ENCODE peak calls at places on chromosomes 11 and 22, in eight cellular contexts. B is IMR-90, G is body of pancreas, O is gastrocnemius medialis, D is HepG2, Y is heart left ventricle, Z is right lobe of liver, X is GM12878. Q is an unnamed sample.

GRCh38 chr22:30841264-30841663 is 127.3 kb downstream of the MORC2 start:
- ATAC-seq in B (no peak), G (no peak), O (no peak), D (no peak), Y (no peak), Z (no peak), X (peak), Q (no peak)

GRCh38 chr22:35306350-35306967 is 6.8 kb downstream of the TOM1 start:
- ATAC-seq in B (peak), G (no peak), O (peak), D (no peak), Y (peak), Z (no peak), X (peak), Q (no peak)

GRCh38 chr11:13343067-13343466 is 65.5 kb downstream of the BMAL1 start:
- ATAC-seq in B (no peak), G (no peak), O (no peak), D (no peak), Y (no peak), Z (no peak), X (peak), Q (no peak)

GRCh38 chr11:83791557-83791956 is 505.4 kb upstream of the CCDC90B start:
- ATAC-seq in B (no peak), G (no peak), O (no peak), D (no peak), Y (no peak), Z (no peak), X (no peak), Q (no peak)

GRCh38 chr11:3157381-3158130 is 7.6 kb downstream of the OSBPL5 start:
- ATAC-seq in B (no peak), G (no peak), O (no peak), D (no peak), Y (no peak), Z (no peak), X (peak), Q (no peak)

GRCh38 chr11:120091701-120092100 is 46.2 kb downstream of the TRIM29 start:
- ATAC-seq in B (no peak), G (no peak), O (no peak), D (no peak), Y (no peak), Z (no peak), X (no peak), Q (peak)

GRCh38 chr11:57873196-57873911 is 111.8 kb downstream of the CTNND1 start:
- ATAC-seq in B (peak), G (no peak), O (no peak), D (no peak), Y (no peak), Z (no peak), X (no peak), Q (no peak)

GRCh38 chr11:86443415-86443814 is 68.7 kb downstream of the CCDC81 start:
- ATAC-seq in B (no peak), G (no peak), O (no peak), D (no peak), Y (no peak), Z (no peak), X (peak), Q (no peak)

GRCh38 chr22:45262931-45263789 is 21.6 kb upstream of the UPK3A start:
- ATAC-seq in B (peak), G (peak), O (peak), D (peak), Y (peak), Z (no peak), X (peak), Q (peak)

GRCh38 chr11:69000391-69000790 is 12.7 kb downstream of the MRGPRF start:
- ATAC-seq in B (peak), G (no peak), O (no peak), D (no peak), Y (no peak), Z (peak), X (no peak), Q (peak)

GRCh38 chr11:5694642-5695041 is 5.1 kb downstream of the TRIM22 start:
- ATAC-seq in B (no peak), G (no peak), O (no peak), D (no peak), Y (no peak), Z (no peak), X (no peak), Q (no peak)

GRCh38 chr22:22893077-22893805 is 5.6 kb downstream of the IGLL5 start:
- ATAC-seq in B (no peak), G (no peak), O (no peak), D (no peak), Y (no peak), Z (no peak), X (no peak), Q (no peak)

GRCh38 chr11:14124345-14124744 is 161.8 kb downstream of the SPON1 start:
- ATAC-seq in B (no peak), G (no peak), O (no peak), D (no peak), Y (no peak), Z (no peak), X (no peak), Q (no peak)

GRCh38 chr11:64924910-64925284 is 408 bp downstream of the PPP2R5B start:
- ATAC-seq in B (peak), G (no peak), O (no peak), D (peak), Y (peak), Z (no peak), X (peak), Q (no peak)

GRCh38 chr11:3153291-3153861 is 11.7 kb downstream of the OSBPL5 start:
- ATAC-seq in B (peak), G (peak), O (peak), D (no peak), Y (peak), Z (peak), X (no peak), Q (peak)

GRCh38 chr11:6637871-6638270 is 17.7 kb downstream of the DCHS1 start:
- ATAC-seq in B (peak), G (peak), O (no peak), D (peak), Y (peak), Z (peak), X (no peak), Q (peak)

GRCh38 chr11:61797263-61797944 is 4.7 kb downstream of the FEN1 start:
- ATAC-seq in B (peak), G (peak), O (no peak), D (peak), Y (peak), Z (peak), X (peak), Q (peak)

GRCh38 chr11:101292661-101293240 is 163.1 kb upstream of the PGR start:
- ATAC-seq in B (no peak), G (no peak), O (no peak), D (no peak), Y (no peak), Z (no peak), X (no peak), Q (no peak)
- TF ChIP-seq POLR2A in B (no peak), G (no peak), O (no peak), D (no peak), Y (no peak), Z (no peak), X (no peak), Q (no peak)

DNA sequence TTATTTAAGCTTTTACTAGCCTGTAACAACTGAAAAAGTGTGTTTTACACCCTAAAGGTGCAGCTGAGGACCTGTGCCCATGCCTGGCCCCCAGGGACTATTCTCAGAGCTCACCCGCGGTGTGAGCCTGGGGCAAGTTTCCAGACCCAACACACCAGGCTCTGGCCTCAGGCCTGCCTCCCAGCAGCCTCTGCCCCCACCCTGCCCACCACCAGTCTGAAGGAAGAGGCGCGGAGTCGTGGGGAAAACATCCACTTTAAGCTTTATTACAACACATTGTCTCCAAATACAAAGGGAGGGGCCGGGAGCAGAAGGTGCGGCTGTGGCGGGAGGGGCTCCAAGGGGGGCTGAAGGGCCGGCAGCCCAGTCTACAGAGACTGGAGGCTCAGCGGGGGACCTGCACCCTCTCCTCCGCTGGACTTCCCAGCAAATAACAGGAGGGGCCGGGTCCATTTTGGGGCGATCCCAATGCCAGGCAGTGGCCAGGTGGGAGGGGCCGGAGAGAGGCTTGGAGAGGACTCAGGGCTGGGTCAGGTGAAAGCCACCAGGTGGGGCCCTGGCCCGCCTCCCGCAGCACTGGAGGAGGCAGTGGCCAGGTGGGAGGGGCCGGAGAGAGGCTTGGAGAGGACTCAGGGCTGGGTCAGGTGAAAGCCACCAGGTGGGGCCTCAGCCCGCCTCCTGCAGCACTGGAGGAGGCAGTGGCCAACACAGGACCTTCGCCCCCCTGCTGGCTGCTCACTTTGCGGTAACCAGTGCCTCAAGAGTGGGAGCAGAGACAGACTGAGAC is 18.1 kb downstream of the DUSP8 start:
- ATAC-seq in B (no peak), G (peak), O (no peak), D (peak), Y (no peak), Z (peak), X (no peak), Q (no peak)
- TF ChIP-seq CTCF in B (no peak), G (peak), O (no peak), D (peak), Y (no peak), Z (peak), X (no peak), Q (no peak)

DNA sequence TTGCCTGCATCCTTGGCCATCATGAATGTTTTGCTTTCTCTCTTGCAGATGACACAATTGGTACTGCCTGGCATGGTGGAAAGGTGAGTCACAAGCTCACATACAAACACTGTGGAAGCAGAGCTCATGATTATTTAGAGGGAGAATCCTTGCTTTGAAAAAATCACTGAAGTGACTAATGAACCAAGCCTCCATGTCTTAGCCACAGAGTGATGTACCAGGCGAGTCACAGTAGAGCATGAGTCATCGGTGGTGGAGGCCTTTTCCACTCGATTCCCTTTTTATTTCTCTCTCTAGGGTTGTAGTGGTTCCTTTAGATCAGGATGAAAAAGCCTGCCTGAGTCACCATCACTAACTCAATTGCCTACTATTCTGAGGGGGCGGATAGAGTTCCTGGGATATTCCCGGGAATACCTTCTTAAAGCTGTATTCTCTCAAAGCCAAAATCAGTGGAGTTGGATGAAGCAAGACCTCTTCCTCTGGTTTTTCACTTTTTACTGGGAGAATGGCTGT is 49.6 kb upstream of the ALKBH3 start:
- ATAC-seq in B (peak), G (peak), O (peak), D (peak), Y (peak), Z (no peak), X (no peak), Q (peak)
- H3K27ac ChIP-seq in B (peak), G (no peak), O (peak), D (no peak), Y (no peak), Z (no peak), X (no peak), Q (peak)

GRCh38 chr11:70567680-70568503 is 169.6 kb downstream of the CTTN start:
- ATAC-seq in B (peak), G (peak), O (peak), D (no peak), Y (peak), Z (peak), X (no peak), Q (peak)
- TF ChIP-seq POLR2A in B (no peak), G (peak), O (no peak), D (no peak), Y (no peak), Z (no peak), X (no peak), Q (no peak)

GRCh38 chr22:36977401-36977861 is 41.8 kb downstream of the TST start:
- ATAC-seq in B (peak), G (peak), O (no peak), D (peak), Y (peak), Z (peak), X (peak), Q (peak)
- TF ChIP-seq CTCF in B (peak), G (peak), O (no peak), D (peak), Y (no peak), Z (peak), X (peak), Q (no peak)

GRCh38 chr22:33895444-33895843 is 24.8 kb downstream of the LARGE1 start:
- ATAC-seq in B (no peak), G (no peak), O (no peak), D (no peak), Y (no peak), Z (no peak), X (no peak), Q (no peak)

GRCh38 chr22:33898121-33898520 is 22.2 kb downstream of the LARGE1 start:
- ATAC-seq in B (no peak), G (no peak), O (no peak), D (no peak), Y (no peak), Z (no peak), X (no peak), Q (no peak)

GRCh38 chr22:33896154-33896800 is 24.0 kb downstream of the LARGE1 start:
- ATAC-seq in B (no peak), G (no peak), O (no peak), D (no peak), Y (peak), Z (no peak), X (peak), Q (no peak)

GRCh38 chr22:33896801-33897620 is 23.3 kb downstream of the LARGE1 start:
- ATAC-seq in B (peak), G (peak), O (no peak), D (no peak), Y (peak), Z (no peak), X (peak), Q (no peak)

DNA sequence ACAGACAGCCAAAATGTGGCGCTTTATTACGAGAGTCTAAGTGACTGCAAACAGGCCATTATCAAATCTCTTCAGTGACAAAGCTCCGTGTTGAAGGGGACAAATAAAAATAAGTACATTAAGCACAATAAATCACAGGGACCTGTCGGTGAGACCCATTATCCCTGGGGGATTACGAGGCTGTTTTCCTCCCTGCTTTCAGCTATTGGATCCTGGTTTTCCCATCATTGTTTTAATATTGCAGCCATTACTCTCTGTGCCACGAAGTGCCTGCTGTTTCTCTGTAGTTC is 22.7 kb downstream of the LARGE1 start:
- ATAC-seq in B (no peak), G (peak), O (no peak), D (no peak), Y (no peak), Z (no peak), X (no peak), Q (no peak)
- H3K27ac ChIP-seq in B (no peak), G (no peak), O (no peak), D (no peak), Y (peak), Z (no peak), X (peak), Q (no peak)

GRCh38 chr11:102109896-102110760 is at the start of gene YAP1:
- ATAC-seq in B (peak), G (peak), O (peak), D (peak), Y (peak), Z (peak), X (peak), Q (peak)
- TF ChIP-seq POLR2A in B (peak), G (peak), O (peak), D (peak), Y (peak), Z (peak), X (no peak), Q (peak)

DNA sequence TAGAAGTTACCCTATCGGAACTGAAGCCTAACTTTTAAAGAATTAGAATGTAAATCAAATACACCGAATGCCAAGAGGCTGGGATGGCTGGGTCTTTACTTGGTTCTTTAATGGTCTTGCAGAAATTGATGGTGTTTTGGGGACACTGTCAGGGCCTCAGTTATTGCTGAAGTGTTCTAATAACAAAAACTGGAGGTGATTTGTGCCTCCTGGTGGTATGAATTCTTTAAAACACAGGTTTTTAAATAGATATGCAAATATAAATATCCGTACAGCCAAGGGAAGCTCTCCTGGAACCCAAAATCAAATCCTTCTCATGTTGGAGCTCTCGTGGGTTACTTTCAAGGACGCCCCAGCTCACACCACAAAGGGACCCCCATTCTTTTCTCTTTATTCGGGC is 19.3 kb upstream of the TMPRSS5 start:
- ATAC-seq in B (no peak), G (no peak), O (no peak), D (no peak), Y (no peak), Z (no peak), X (no peak), Q (no peak)
- TF ChIP-seq CTCF in B (no peak), G (no peak), O (no peak), D (no peak), Y (no peak), Z (no peak), X (no peak), Q (no peak)

DNA sequence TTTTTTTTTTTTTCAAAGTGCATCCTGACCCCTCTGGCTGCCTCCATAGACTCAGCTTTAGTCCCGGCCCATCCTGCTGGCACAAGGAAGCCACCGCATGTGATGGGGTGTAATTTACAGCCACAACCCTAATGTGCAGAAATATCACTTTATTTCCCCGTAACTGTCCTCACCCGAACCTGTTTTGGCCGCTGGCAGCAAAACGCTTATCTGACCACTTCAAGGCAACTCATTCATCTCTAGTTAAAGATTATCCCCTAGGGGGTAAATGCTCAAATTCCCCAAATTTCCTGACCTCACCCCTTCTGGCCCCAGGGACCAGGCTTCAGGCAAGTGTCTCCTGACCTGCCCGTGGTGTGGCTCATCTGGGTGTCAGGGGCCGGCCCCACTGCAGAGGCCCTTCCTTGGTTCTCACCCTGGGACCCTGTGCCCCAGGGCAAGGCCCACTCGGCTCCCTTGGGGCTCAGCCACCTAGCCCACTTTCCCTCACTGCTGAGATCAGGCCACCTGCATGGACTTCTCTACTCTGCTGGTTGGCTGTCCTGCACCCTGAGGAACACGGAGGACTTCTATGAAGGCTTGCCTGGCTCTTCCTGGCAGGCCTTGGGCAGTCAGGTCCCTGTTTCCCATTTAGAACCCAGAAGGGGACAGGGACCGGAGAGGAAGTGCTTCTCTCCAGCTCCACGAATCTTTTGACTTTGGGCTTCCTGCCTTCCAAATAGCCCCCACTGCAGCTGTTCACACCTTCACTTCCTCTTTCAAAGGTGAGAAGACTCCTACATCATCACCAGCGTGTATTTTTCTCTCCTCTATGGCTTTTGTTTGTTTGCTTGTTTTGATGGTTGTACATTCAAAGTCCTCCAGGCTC is 53.3 kb downstream of the WNT11 start:
- ATAC-seq in B (no peak), G (peak), O (no peak), D (peak), Y (no peak), Z (peak), X (peak), Q (no peak)
- H3K27ac ChIP-seq in B (no peak), G (peak), O (no peak), D (peak), Y (no peak), Z (no peak), X (peak), Q (no peak)

DNA sequence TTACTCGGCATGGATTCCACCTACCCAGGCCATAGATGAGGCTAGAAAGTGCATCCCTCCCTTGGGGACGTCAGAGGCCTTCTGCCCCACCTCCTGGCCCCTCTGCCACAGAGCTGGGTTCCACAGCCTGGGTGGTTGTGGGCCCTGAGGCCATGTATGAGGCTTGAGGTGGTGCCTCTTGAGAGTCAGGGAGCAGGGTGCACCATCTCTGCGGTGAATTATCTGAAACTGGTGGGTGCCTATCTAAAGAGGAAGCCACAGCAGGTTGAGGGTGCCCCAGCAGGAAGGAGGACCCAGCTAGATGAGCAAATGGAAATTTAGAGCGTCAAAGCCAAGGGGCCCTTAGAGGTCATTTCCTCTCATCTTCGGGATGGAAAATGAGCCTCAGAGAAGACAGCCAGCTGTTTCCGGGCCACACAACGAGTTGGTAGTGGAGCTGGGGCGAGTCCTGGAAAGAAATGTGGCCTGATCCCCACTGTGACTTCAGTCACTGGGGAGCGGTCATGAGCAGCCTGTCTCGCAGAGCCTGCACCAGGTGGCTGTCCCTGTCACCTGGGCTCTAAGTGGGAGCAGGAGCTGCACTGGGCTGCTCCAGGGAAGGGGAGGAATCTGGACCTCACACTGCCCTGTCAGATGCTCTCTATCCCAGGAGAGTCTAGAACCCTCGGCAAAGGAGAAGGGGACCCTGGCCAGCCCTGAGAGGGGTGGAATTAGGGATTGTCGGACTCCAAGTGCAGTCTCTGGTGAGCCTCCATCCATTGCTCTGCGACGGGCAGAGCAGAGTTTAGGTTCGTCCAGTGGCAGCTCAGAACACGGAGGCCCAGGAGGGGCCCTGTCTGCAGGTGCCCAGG is 7.3 kb downstream of the ADORA2A start:
- ATAC-seq in B (no peak), G (peak), O (peak), D (no peak), Y (peak), Z (peak), X (peak), Q (peak)
- TF ChIP-seq POLR2A in B (no peak), G (no peak), O (no peak), D (no peak), Y (no peak), Z (no peak), X (peak), Q (no peak)